ENCODE peak calls at places on chromosomes 7 and 10, in seven cellular contexts. One of them, this sample, is unnamed.

GRCh38 chr10:78658645-78659632 is 409.8 kb upstream of the ZMIZ1 start:
- DNase-seq in CD8-positive, alpha-beta T cell: no peak
- DNase-seq in cardiac muscle cell: no peak
- DNase-seq in Peyer's patch: no peak
- DNase-seq in tibial nerve: no peak
- DNase-seq in OCI-LY7: peak
- DNase-seq in heart left ventricle: no peak
- DNase-seq in this sample: no peak

GRCh38 chr10:26566525-26567348 is 128.6 kb downstream of the APBB1IP start:
- DNase-seq in CD8-positive, alpha-beta T cell: no peak
- DNase-seq in cardiac muscle cell: peak
- DNase-seq in Peyer's patch: no peak
- DNase-seq in tibial nerve: no peak
- DNase-seq in OCI-LY7: no peak
- DNase-seq in heart left ventricle: no peak
- DNase-seq in this sample: no peak

GRCh38 chr7:151503902-151504714 is 15.6 kb downstream of the RHEB start:
- DNase-seq in CD8-positive, alpha-beta T cell: no peak
- DNase-seq in cardiac muscle cell: no peak
- DNase-seq in Peyer's patch: no peak
- DNase-seq in tibial nerve: peak
- DNase-seq in OCI-LY7: no peak
- DNase-seq in heart left ventricle: no peak
- DNase-seq in this sample: no peak

GRCh38 chr10:47256753-47257336 is 43.2 kb upstream of the GDF10 start:
- DNase-seq in CD8-positive, alpha-beta T cell: peak
- DNase-seq in cardiac muscle cell: no peak
- DNase-seq in Peyer's patch: no peak
- DNase-seq in tibial nerve: no peak
- DNase-seq in OCI-LY7: no peak
- DNase-seq in heart left ventricle: no peak
- DNase-seq in this sample: no peak

GRCh38 chr10:110311357-110311949 is 6.7 kb upstream of the SMNDC1 start:
- DNase-seq in CD8-positive, alpha-beta T cell: peak
- DNase-seq in cardiac muscle cell: peak
- DNase-seq in Peyer's patch: peak
- DNase-seq in tibial nerve: peak
- DNase-seq in OCI-LY7: peak
- DNase-seq in heart left ventricle: peak
- DNase-seq in this sample: no peak

GRCh38 chr7:66871076-66871475 is 49.9 kb upstream of the TMEM248 start:
- DNase-seq in CD8-positive, alpha-beta T cell: no peak
- DNase-seq in cardiac muscle cell: no peak
- DNase-seq in Peyer's patch: no peak
- DNase-seq in tibial nerve: no peak
- DNase-seq in OCI-LY7: no peak
- DNase-seq in heart left ventricle: no peak
- DNase-seq in this sample: no peak

GRCh38 chr7:88665892-88666514 is 93.5 kb upstream of the ZNF804B start:
- DNase-seq in CD8-positive, alpha-beta T cell: no peak
- DNase-seq in cardiac muscle cell: no peak
- DNase-seq in Peyer's patch: no peak
- DNase-seq in tibial nerve: no peak
- DNase-seq in OCI-LY7: no peak
- DNase-seq in heart left ventricle: no peak
- DNase-seq in this sample: no peak

GRCh38 chr10:78559514-78560392 is 509.0 kb upstream of the ZMIZ1 start:
- DNase-seq in CD8-positive, alpha-beta T cell: no peak
- DNase-seq in cardiac muscle cell: no peak
- DNase-seq in Peyer's patch: no peak
- DNase-seq in tibial nerve: no peak
- DNase-seq in OCI-LY7: no peak
- DNase-seq in heart left ventricle: no peak
- DNase-seq in this sample: no peak

GRCh38 chr10:59648711-59649201 is 60.9 kb downstream of the SLC16A9 start:
- DNase-seq in CD8-positive, alpha-beta T cell: no peak
- DNase-seq in cardiac muscle cell: peak
- DNase-seq in Peyer's patch: no peak
- DNase-seq in tibial nerve: no peak
- DNase-seq in OCI-LY7: no peak
- DNase-seq in heart left ventricle: no peak
- DNase-seq in this sample: no peak

GRCh38 chr10:70836319-70836718 is 20.6 kb downstream of the SGPL1 start:
- DNase-seq in CD8-positive, alpha-beta T cell: no peak
- DNase-seq in cardiac muscle cell: no peak
- DNase-seq in Peyer's patch: no peak
- DNase-seq in tibial nerve: no peak
- DNase-seq in OCI-LY7: no peak
- DNase-seq in heart left ventricle: no peak
- DNase-seq in this sample: no peak

GRCh38 chr7:41472427-41473125 is 230.3 kb downstream of the INHBA start:
- DNase-seq in CD8-positive, alpha-beta T cell: no peak
- DNase-seq in cardiac muscle cell: no peak
- DNase-seq in Peyer's patch: no peak
- DNase-seq in tibial nerve: no peak
- DNase-seq in OCI-LY7: no peak
- DNase-seq in heart left ventricle: no peak
- DNase-seq in this sample: no peak

GRCh38 chr7:7151285-7151684 is 31.1 kb upstream of the C1GALT1 start:
- DNase-seq in CD8-positive, alpha-beta T cell: no peak
- DNase-seq in cardiac muscle cell: peak
- DNase-seq in Peyer's patch: no peak
- DNase-seq in tibial nerve: no peak
- DNase-seq in OCI-LY7: no peak
- DNase-seq in heart left ventricle: no peak
- DNase-seq in this sample: no peak

GRCh38 chr7:25031432-25031831 is 51.5 kb upstream of the OSBPL3 start:
- DNase-seq in CD8-positive, alpha-beta T cell: no peak
- DNase-seq in cardiac muscle cell: no peak
- DNase-seq in Peyer's patch: no peak
- DNase-seq in tibial nerve: no peak
- DNase-seq in OCI-LY7: no peak
- DNase-seq in heart left ventricle: no peak
- DNase-seq in this sample: no peak

GRCh38 chr7:111012799-111013675 is 77.9 kb upstream of the LRRN3 start:
- DNase-seq in CD8-positive, alpha-beta T cell: peak
- DNase-seq in cardiac muscle cell: no peak
- DNase-seq in Peyer's patch: no peak
- DNase-seq in tibial nerve: no peak
- DNase-seq in OCI-LY7: no peak
- DNase-seq in heart left ventricle: no peak
- DNase-seq in this sample: no peak

GRCh38 chr7:90752051-90752450 is 155.9 kb downstream of the CDK14 start:
- DNase-seq in CD8-positive, alpha-beta T cell: no peak
- DNase-seq in cardiac muscle cell: no peak
- DNase-seq in Peyer's patch: no peak
- DNase-seq in tibial nerve: no peak
- DNase-seq in OCI-LY7: no peak
- DNase-seq in heart left ventricle: no peak
- DNase-seq in this sample: no peak

GRCh38 chr10:77865585-77866324 is 60.8 kb downstream of the DLG5 start:
- DNase-seq in CD8-positive, alpha-beta T cell: no peak
- DNase-seq in cardiac muscle cell: no peak
- DNase-seq in Peyer's patch: no peak
- DNase-seq in tibial nerve: no peak
- DNase-seq in OCI-LY7: peak
- DNase-seq in heart left ventricle: no peak
- DNase-seq in this sample: no peak

GRCh38 chr7:45203947-45204445 is 46.4 kb downstream of the RAMP3 start:
- DNase-seq in CD8-positive, alpha-beta T cell: no peak
- DNase-seq in cardiac muscle cell: no peak
- DNase-seq in Peyer's patch: no peak
- DNase-seq in tibial nerve: no peak
- DNase-seq in OCI-LY7: no peak
- DNase-seq in heart left ventricle: no peak
- DNase-seq in this sample: peak

GRCh38 chr7:155357573-155358041 is 59.9 kb downstream of the INSIG1 start:
- DNase-seq in CD8-positive, alpha-beta T cell: no peak
- DNase-seq in cardiac muscle cell: no peak
- DNase-seq in Peyer's patch: no peak
- DNase-seq in tibial nerve: no peak
- DNase-seq in OCI-LY7: no peak
- DNase-seq in heart left ventricle: no peak
- DNase-seq in this sample: no peak

GRCh38 chr7:9091282-9091681 is 657.9 kb downstream of the NXPH1 start:
- DNase-seq in CD8-positive, alpha-beta T cell: no peak
- DNase-seq in cardiac muscle cell: no peak
- DNase-seq in Peyer's patch: no peak
- DNase-seq in tibial nerve: no peak
- DNase-seq in OCI-LY7: peak
- DNase-seq in heart left ventricle: no peak
- DNase-seq in this sample: no peak

GRCh38 chr7:96949766-96950165 is 55.6 kb upstream of the DLX6 start:
- DNase-seq in CD8-positive, alpha-beta T cell: no peak
- DNase-seq in cardiac muscle cell: no peak
- DNase-seq in Peyer's patch: no peak
- DNase-seq in tibial nerve: peak
- DNase-seq in OCI-LY7: no peak
- DNase-seq in heart left ventricle: no peak
- DNase-seq in this sample: no peak
- H3K4me3 ChIP-seq in CD8-positive, alpha-beta T cell: no peak
- H3K4me3 ChIP-seq in cardiac muscle cell: no peak
- H3K4me3 ChIP-seq in Peyer's patch: no peak
- H3K4me3 ChIP-seq in tibial nerve: no peak
- H3K4me3 ChIP-seq in OCI-LY7: no peak
- H3K4me3 ChIP-seq in heart left ventricle: no peak
- H3K4me3 ChIP-seq in this sample: no peak

DNA sequence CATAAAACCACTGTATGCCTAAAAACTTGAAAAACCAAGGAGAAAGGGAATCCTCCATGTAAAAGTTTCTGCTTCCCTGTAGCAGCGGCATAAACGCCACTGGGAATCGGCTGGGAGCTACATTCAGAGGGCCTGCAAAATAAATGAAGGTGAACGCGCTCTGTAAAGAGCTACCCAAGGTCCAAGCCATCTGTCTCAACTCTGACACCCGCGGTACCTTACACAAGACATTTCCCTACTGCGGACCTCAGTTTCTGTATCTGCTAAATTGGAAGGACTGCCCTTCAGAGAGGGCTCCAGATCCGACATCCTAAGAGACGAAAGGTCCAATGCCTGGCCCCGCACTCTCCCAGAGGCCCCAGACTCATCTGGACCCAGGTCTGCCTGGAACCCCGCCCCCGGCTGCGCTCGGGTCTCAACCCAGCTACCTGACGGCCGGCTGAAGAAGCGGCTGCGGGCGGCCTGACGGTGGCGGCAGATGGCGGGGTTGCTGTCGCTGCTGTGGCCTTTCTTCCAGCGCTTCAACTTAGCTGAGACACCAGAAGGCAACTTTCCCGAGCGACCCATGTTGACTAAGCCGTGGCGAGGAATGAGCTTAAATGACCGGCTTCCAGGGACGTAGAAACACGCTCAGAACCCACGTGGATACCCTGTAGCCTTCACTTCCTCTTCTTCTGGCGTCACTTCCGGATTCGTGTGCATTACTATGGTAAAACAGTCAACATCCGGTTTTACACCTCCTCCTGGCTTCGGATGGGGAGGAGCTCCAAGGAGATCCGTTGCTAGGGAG is at the start of gene RRP12:
- DNase-seq in CD8-positive, alpha-beta T cell: peak
- DNase-seq in cardiac muscle cell: peak
- DNase-seq in Peyer's patch: peak
- DNase-seq in tibial nerve: peak
- DNase-seq in OCI-LY7: peak
- DNase-seq in heart left ventricle: peak
- DNase-seq in this sample: peak
- TF ChIP-seq CTCF in CD8-positive, alpha-beta T cell: no peak
- TF ChIP-seq CTCF in cardiac muscle cell: peak
- TF ChIP-seq CTCF in Peyer's patch: no peak
- TF ChIP-seq CTCF in tibial nerve: no peak
- TF ChIP-seq CTCF in OCI-LY7: peak
- TF ChIP-seq CTCF in heart left ventricle: peak
- TF ChIP-seq CTCF in this sample: no peak

GRCh38 chr7:116218051-116218645 is 7.8 kb downstream of the TES start:
- DNase-seq in CD8-positive, alpha-beta T cell: no peak
- DNase-seq in cardiac muscle cell: no peak
- DNase-seq in Peyer's patch: peak
- DNase-seq in tibial nerve: no peak
- DNase-seq in OCI-LY7: no peak
- DNase-seq in heart left ventricle: no peak
- DNase-seq in this sample: no peak

GRCh38 chr7:116216956-116217570 is 6.7 kb downstream of the TES start:
- DNase-seq in CD8-positive, alpha-beta T cell: no peak
- DNase-seq in cardiac muscle cell: no peak
- DNase-seq in Peyer's patch: no peak
- DNase-seq in tibial nerve: no peak
- DNase-seq in OCI-LY7: no peak
- DNase-seq in heart left ventricle: no peak
- DNase-seq in this sample: no peak

GRCh38 chr7:116219288-116219687 is 8.9 kb downstream of the TES start:
- DNase-seq in CD8-positive, alpha-beta T cell: no peak
- DNase-seq in cardiac muscle cell: no peak
- DNase-seq in Peyer's patch: no peak
- DNase-seq in tibial nerve: no peak
- DNase-seq in OCI-LY7: no peak
- DNase-seq in heart left ventricle: no peak
- DNase-seq in this sample: no peak

GRCh38 chr7:116215550-116215949 is 5.2 kb downstream of the TES start:
- DNase-seq in CD8-positive, alpha-beta T cell: no peak
- DNase-seq in cardiac muscle cell: no peak
- DNase-seq in Peyer's patch: no peak
- DNase-seq in tibial nerve: no peak
- DNase-seq in OCI-LY7: no peak
- DNase-seq in heart left ventricle: no peak
- DNase-seq in this sample: no peak

DNA sequence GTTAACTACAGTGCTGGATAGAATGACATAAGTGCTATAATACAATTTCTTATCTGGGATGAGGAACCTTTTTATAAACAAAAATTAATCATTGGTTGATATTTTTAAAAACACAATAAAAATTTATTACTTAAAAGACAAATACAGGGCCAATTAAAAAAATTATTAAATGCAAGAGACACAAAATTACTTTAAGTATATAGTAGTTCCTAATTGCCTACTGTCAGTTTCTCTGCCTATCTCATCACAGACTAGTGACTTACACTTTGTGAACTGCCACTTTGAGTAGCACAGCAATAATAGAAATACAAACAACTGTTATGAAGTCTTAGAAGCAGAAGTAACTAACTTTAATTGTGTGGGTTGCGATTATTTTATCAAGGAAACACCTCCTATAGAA is 8.4 kb downstream of the TES start:
- DNase-seq in CD8-positive, alpha-beta T cell: no peak
- DNase-seq in cardiac muscle cell: no peak
- DNase-seq in Peyer's patch: no peak
- DNase-seq in tibial nerve: no peak
- DNase-seq in OCI-LY7: no peak
- DNase-seq in heart left ventricle: no peak
- DNase-seq in this sample: no peak
- H3K4me3 ChIP-seq in CD8-positive, alpha-beta T cell: no peak
- H3K4me3 ChIP-seq in cardiac muscle cell: no peak
- H3K4me3 ChIP-seq in Peyer's patch: no peak
- H3K4me3 ChIP-seq in tibial nerve: no peak
- H3K4me3 ChIP-seq in OCI-LY7: no peak
- H3K4me3 ChIP-seq in heart left ventricle: no peak
- H3K4me3 ChIP-seq in this sample: no peak

GRCh38 chr7:3481435-3481834 is 180.4 kb downstream of the SDK1 start:
- DNase-seq in CD8-positive, alpha-beta T cell: no peak
- DNase-seq in cardiac muscle cell: no peak
- DNase-seq in Peyer's patch: no peak
- DNase-seq in tibial nerve: no peak
- DNase-seq in OCI-LY7: no peak
- DNase-seq in heart left ventricle: no peak
- DNase-seq in this sample: no peak

GRCh38 chr7:3480197-3480596 is 179.1 kb downstream of the SDK1 start:
- DNase-seq in CD8-positive, alpha-beta T cell: no peak
- DNase-seq in cardiac muscle cell: no peak
- DNase-seq in Peyer's patch: no peak
- DNase-seq in tibial nerve: no peak
- DNase-seq in OCI-LY7: no peak
- DNase-seq in heart left ventricle: no peak
- DNase-seq in this sample: no peak

GRCh38 chr7:3482147-3482921 is 181.3 kb downstream of the SDK1 start:
- DNase-seq in CD8-positive, alpha-beta T cell: no peak
- DNase-seq in cardiac muscle cell: peak
- DNase-seq in Peyer's patch: no peak
- DNase-seq in tibial nerve: no peak
- DNase-seq in OCI-LY7: peak
- DNase-seq in heart left ventricle: no peak
- DNase-seq in this sample: no peak
- TF ChIP-seq CTCF in CD8-positive, alpha-beta T cell: no peak
- TF ChIP-seq CTCF in cardiac muscle cell: peak
- TF ChIP-seq CTCF in Peyer's patch: peak
- TF ChIP-seq CTCF in tibial nerve: no peak
- TF ChIP-seq CTCF in OCI-LY7: peak
- TF ChIP-seq CTCF in heart left ventricle: peak
- TF ChIP-seq CTCF in this sample: no peak